ENCODE peak calls at places on chromosomes 5 and 9, in four cellular contexts. R is endodermal cell, D is heart left ventricle, B is tibial nerve. I is an unnamed sample. For H3K4me1, the result is how much of the 10 kb centered on the place peaks cover.

GRCh38 chr9:126830827-126831226 is 26.0 kb downstream of the ZBTB43 start:
- DNase-seq in R (no peak), D (no peak), B (no peak), I (no peak)

GRCh38 chr9:17800397-17800796 is 221.5 kb downstream of the SH3GL2 start:
- DNase-seq in B (no peak), R (peak), D (no peak), I (no peak)

GRCh38 chr9:117549444-117549843 is 134.6 kb upstream of the ASTN2 start:
- DNase-seq in B (no peak), R (peak), D (no peak), I (no peak)

GRCh38 chr9:129231022-129231739 is 53.1 kb upstream of the IER5L start:
- DNase-seq in B (no peak), D (no peak), R (no peak), I (no peak)

GRCh38 chr9:19229725-19230355 is 653 bp upstream of the DENND4C start:
- DNase-seq in B (peak), D (no peak), R (peak), I (peak)

GRCh38 chr5:83265318-83265717 is 188.0 kb downstream of the XRCC4 start:
- DNase-seq in D (no peak), B (no peak), R (no peak), I (no peak)

GRCh38 chr9:111762546-111762945 is 32.2 kb downstream of the SHOC1 start:
- DNase-seq in D (no peak), R (no peak), B (no peak), I (no peak)

GRCh38 chr5:151923865-151924264 is 786 bp downstream of the GLRA1 start:
- DNase-seq in B (no peak), R (peak), D (no peak), I (no peak)

GRCh38 chr9:20701058-20701457 is 17.0 kb downstream of the FOCAD start:
- DNase-seq in R (no peak), B (no peak), D (no peak), I (no peak)

GRCh38 chr9:99385215-99385614 is 163.1 kb downstream of the SEC61B start:
- DNase-seq in R (no peak), B (no peak), D (no peak), I (no peak)

GRCh38 chr9:137053944-137054931 is at the start of gene ENTPD2:
- DNase-seq in R (peak), B (no peak), D (no peak), I (peak)

GRCh38 chr5:178357127-178357526 is 124.5 kb upstream of the PHYKPL start:
- DNase-seq in B (no peak), D (no peak), R (peak), I (peak)

GRCh38 chr9:33458444-33458843 is 11.1 kb upstream of the AQP3 start:
- DNase-seq in R (peak), B (no peak), D (no peak), I (no peak)

GRCh38 chr9:69195681-69196080 is 21.6 kb downstream of the TJP2 start:
- DNase-seq in B (peak), R (no peak), D (no peak), I (no peak)

GRCh38 chr9:92242115-92242778 is 51.2 kb downstream of the IARS1 start:
- DNase-seq in B (peak), R (peak), D (no peak), I (no peak)

GRCh38 chr9:69215774-69216482 is 41.9 kb downstream of the TJP2 start:
- DNase-seq in B (no peak), R (no peak), D (peak), I (no peak)

GRCh38 chr5:102886586-102886985 is 131.5 kb downstream of the PAM start:
- DNase-seq in R (no peak), D (no peak), B (no peak), I (no peak)

GRCh38 chr5:155959082-155959481 is 367.9 kb upstream of the SGCD start:
- DNase-seq in B (no peak), D (no peak), R (no peak), I (no peak)

GRCh38 chr5:155954739-155955445 is 372.1 kb upstream of the SGCD start:
- DNase-seq in D (no peak), R (no peak), B (no peak), I (no peak)

GRCh38 chr5:155947394-155948062 is 379.4 kb upstream of the SGCD start:
- DNase-seq in B (no peak), D (no peak), R (no peak), I (no peak)

GRCh38 chr5:155952486-155953105 is 374.4 kb upstream of the SGCD start:
- DNase-seq in R (no peak), B (no peak), D (no peak), I (no peak)

GRCh38 chr5:155953335-155953734 is 373.6 kb upstream of the SGCD start:
- DNase-seq in R (no peak), B (no peak), D (no peak), I (no peak)
- TF ChIP-seq CTCF in R (no peak), B (no peak), D (no peak), I (no peak)

DNA sequence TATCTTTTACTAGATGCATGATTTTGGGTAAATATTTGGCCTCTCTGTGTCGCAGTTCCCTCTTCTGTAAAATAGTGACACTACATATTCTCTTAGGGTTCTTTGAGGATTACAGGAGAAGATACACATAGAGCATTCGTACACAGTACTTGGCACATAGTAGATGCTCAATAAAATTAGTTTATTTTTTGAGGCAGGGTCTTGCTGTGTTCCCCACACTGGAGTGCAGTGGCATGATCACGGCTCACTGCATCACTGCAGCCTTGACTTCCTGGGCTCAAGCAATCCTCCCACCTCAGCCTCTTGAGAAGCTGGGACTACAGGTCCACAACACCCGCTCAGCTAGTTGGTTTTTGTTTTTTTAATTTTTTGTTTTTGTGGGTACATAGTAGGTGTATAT is 1.6 kb downstream of the SCAI start:
- DNase-seq in D (no peak), R (no peak), B (no peak), I (no peak)
- H3K4me3 ChIP-seq in D (no peak), R (no peak), B (no peak), I (no peak)

DNA sequence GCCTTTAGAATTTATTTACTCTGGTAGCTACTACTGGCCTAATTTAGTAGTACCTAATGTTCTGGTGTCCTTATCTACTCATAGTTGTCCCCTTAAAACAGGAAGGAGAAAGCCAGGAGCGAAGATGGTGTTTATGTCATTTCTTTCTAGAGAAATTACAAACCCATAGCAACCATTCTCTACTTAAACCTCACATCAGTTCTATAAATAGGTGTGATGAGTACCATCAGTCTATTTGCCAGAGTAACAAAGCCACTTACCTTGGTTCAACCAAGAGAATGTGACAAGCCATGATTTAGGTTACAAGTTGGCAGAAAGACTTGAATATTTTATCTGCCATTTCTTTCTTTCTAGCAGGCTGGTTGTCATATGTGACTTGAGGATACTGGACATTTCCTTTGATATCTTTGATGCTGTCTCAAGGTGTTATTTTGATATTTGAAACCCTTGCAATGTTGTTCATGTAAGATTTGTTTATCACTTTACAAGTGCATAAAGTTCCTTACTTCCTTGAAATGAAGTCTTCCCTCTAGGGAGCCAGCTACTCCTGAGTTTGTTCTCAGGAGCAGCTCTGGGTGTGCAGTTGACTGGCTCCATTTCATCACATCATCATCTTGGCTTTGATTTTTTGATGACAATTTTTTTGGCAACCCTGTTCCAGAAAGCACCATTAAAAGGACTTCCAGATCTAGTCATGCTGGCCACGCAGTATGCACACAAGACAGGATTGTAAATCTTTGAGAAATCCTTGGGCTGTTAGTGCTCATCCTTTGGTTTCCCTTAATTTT is 286.8 kb downstream of the ARHGAP26 start:
- DNase-seq in D (no peak), B (no peak), R (no peak), I (no peak)
- H3K4me1 ChIP-seq in D (under half), B (under half), R (under half), I (under half)

GRCh38 chr5:9339206-9339818 is 206.6 kb downstream of the SEMA5A start:
- DNase-seq in B (no peak), D (no peak), R (peak), I (no peak)
- TF ChIP-seq CTCF in B (no peak), D (peak), R (peak), I (no peak)

GRCh38 chr5:59037453-59038168 is 454.7 kb downstream of the RAB3C start:
- DNase-seq in D (no peak), R (no peak), B (no peak), I (no peak)

GRCh38 chr5:59040007-59040803 is 457.3 kb downstream of the RAB3C start:
- DNase-seq in B (peak), D (no peak), R (no peak), I (no peak)

GRCh38 chr5:59039296-59040006 is 456.6 kb downstream of the RAB3C start:
- DNase-seq in R (peak), D (peak), B (peak), I (peak)

GRCh38 chr5:59038169-59039002 is 455.5 kb downstream of the RAB3C start:
- DNase-seq in R (no peak), D (peak), B (no peak), I (no peak)

GRCh38 chr5:59039003-59039295 is 456.1 kb downstream of the RAB3C start:
- DNase-seq in B (no peak), D (no peak), R (peak), I (no peak)
- H3K4me3 ChIP-seq in B (peak), D (peak), R (peak), I (peak)

GRCh38 chr9:104776787-104777186 is 12.9 kb downstream of the NIPSNAP3B start:
- DNase-seq in D (no peak), B (no peak), R (no peak), I (no peak)

GRCh38 chr9:104774132-104774531 is 10.2 kb downstream of the NIPSNAP3B start:
- DNase-seq in B (no peak), R (no peak), D (no peak), I (no peak)

GRCh38 chr9:104775574-104775936 is 11.6 kb downstream of the NIPSNAP3B start:
- DNase-seq in B (no peak), D (no peak), R (no peak), I (no peak)

GRCh38 chr9:104775961-104776360 is 12.0 kb downstream of the NIPSNAP3B start:
- DNase-seq in D (no peak), B (no peak), R (no peak), I (no peak)

DNA sequence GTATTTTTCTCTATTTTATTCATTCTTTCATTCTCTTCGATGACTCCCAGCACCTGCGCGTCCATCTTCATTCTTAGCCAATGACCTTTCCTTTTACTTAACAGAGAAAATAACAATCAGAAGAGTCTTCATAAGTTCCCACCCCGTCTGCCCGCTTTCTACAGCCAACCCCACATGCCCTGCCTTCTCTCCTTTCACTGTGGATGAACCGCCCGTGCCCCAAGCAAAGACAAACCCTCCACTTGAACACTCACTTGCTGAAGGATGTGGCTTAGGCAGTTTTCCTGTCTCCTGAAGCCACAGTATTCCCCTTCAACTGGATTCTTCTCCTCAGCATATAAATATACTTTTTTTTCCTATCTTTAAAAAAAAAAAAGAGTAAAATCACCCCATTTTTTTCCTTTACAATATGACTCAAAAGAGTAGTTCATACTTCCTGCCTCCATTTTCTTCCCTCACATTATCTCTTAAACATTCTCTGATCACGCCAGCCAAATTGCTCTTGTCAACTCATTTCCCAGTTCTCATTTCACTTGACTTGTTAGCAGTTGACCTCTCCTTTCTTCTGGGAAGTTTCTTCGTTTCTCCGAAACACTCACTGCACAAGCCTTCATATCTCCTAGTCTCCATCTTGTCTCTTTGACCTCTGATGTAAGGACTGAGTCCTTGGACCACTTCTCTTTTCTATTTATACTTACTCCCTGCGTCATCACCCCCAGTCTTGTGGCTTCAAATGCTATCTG is 11.1 kb downstream of the NIPSNAP3B start:
- DNase-seq in B (no peak), R (no peak), D (peak), I (no peak)
- H3K4me1 ChIP-seq in B (under half), R (under half), D (under half), I (under half)

GRCh38 chr5:167967494-167968180 is 323.8 kb upstream of the WWC1 start:
- DNase-seq in R (no peak), D (no peak), B (no peak), I (no peak)
- TF ChIP-seq CTCF in R (peak), D (peak), B (no peak), I (no peak)

I was measured in mucosa of descending colon.